ENCODE peak calls at places on chromosomes 11 and 22, in ten cellular contexts. T, A, R, O, Q, H, P, L, C and I are unnamed samples.

GRCh38 chr11:18397921-18398320 is 3.6 kb downstream of the LDHA start:
- DNase-seq in T (no peak), A (no peak), R (no peak), O (no peak), Q (no peak), H (no peak), P (no peak), L (no peak), C (no peak), I (no peak)

GRCh38 chr11:111765320-111765983 is 737 bp downstream of the PPP2R1B start:
- DNase-seq in T (no peak), A (no peak), R (no peak), O (peak), Q (no peak), H (no peak), P (no peak), L (no peak), C (peak), I (no peak)

GRCh38 chr11:118924591-118925585 is 838 bp downstream of the BCL9L start:
- DNase-seq in T (no peak), A (peak), R (no peak), O (peak), Q (peak), H (peak), P (no peak), L (no peak), C (peak), I (no peak)

GRCh38 chr11:75495749-75496641 is 29.7 kb downstream of the GDPD5 start:
- DNase-seq in T (no peak), A (no peak), R (no peak), O (no peak), Q (peak), H (no peak), P (no peak), L (no peak), C (no peak), I (no peak)

GRCh38 chr11:77609234-77609633 is 19.5 kb downstream of the AQP11 start:
- DNase-seq in T (no peak), A (no peak), R (no peak), O (no peak), Q (no peak), H (no peak), P (no peak), L (no peak), C (no peak), I (no peak)

GRCh38 chr11:131533164-131533563 is 162.7 kb downstream of the NTM start:
- DNase-seq in T (no peak), A (no peak), R (no peak), O (no peak), Q (no peak), H (no peak), P (no peak), L (no peak), C (no peak), I (no peak)

GRCh38 chr22:36871669-36872081 is 10.9 kb downstream of the NCF4 start:
- DNase-seq in T (no peak), A (no peak), R (no peak), O (no peak), Q (no peak), H (no peak), P (no peak), L (no peak), C (no peak), I (no peak)

GRCh38 chr11:78220218-78221157 is 31.8 kb downstream of the USP35 start:
- DNase-seq in T (no peak), A (no peak), R (no peak), O (no peak), Q (no peak), H (peak), P (no peak), L (no peak), C (no peak), I (no peak)

GRCh38 chr22:37161442-37161841 is 11.7 kb upstream of the IL2RB start:
- DNase-seq in T (no peak), A (peak), R (no peak), O (no peak), Q (no peak), H (no peak), P (no peak), L (no peak), C (no peak), I (no peak)

GRCh38 chr11:27485930-27486773 is 13.6 kb upstream of the LGR4 start:
- DNase-seq in T (no peak), A (peak), R (peak), O (peak), Q (no peak), H (no peak), P (no peak), L (peak), C (peak), I (peak)

GRCh38 chr22:36417281-36417686 is 29.5 kb upstream of the MYH9 start:
- DNase-seq in T (no peak), A (peak), R (no peak), O (peak), Q (no peak), H (no peak), P (no peak), L (no peak), C (no peak), I (no peak)

GRCh38 chr11:76048763-76049162 is 157.5 kb downstream of the WNT11 start:
- DNase-seq in T (no peak), A (peak), R (no peak), O (no peak), Q (peak), H (no peak), P (no peak), L (no peak), C (no peak), I (no peak)

GRCh38 chr11:123404626-123405025 is 25.4 kb upstream of the GRAMD1B start:
- DNase-seq in T (no peak), A (no peak), R (no peak), O (no peak), Q (no peak), H (no peak), P (no peak), L (no peak), C (no peak), I (no peak)

GRCh38 chr11:61685611-61685955 is 5.4 kb downstream of the DAGLA start:
- DNase-seq in T (no peak), A (no peak), R (no peak), O (no peak), Q (no peak), H (no peak), P (no peak), L (no peak), C (no peak), I (no peak)

GRCh38 chr22:49262167-49262566 is 565.5 kb downstream of the BRD1 start:
- DNase-seq in T (no peak), A (no peak), R (no peak), O (no peak), Q (no peak), H (peak), P (no peak), L (no peak), C (no peak), I (no peak)

GRCh38 chr22:40323681-40324083 is 22.6 kb upstream of the ADSL start:
- DNase-seq in T (no peak), A (no peak), R (no peak), O (peak), Q (no peak), H (no peak), P (no peak), L (no peak), C (no peak), I (peak)

GRCh38 chr11:45266693-45267451 is 19.3 kb downstream of the SYT13 start:
- DNase-seq in T (no peak), A (peak), R (no peak), O (no peak), Q (peak), H (no peak), P (no peak), L (no peak), C (no peak), I (no peak)

GRCh38 chr11:69422645-69423044 is 58.8 kb upstream of the LINC01488 start:
- DNase-seq in T (no peak), A (no peak), R (no peak), O (no peak), Q (no peak), H (no peak), P (no peak), L (no peak), C (no peak), I (no peak)

GRCh38 chr22:50695421-50696250 is 23.0 kb downstream of the SHANK3 start:
- DNase-seq in T (no peak), A (no peak), R (no peak), O (no peak), Q (peak), H (no peak), P (no peak), L (no peak), C (no peak), I (no peak)

GRCh38 chr11:2890466-2891241 is 5.1 kb upstream of the CDKN1C start:
- DNase-seq in T (no peak), A (no peak), R (no peak), O (peak), Q (no peak), H (no peak), P (no peak), L (no peak), C (peak), I (no peak)

GRCh38 chr11:67409261-67409666 is 5.4 kb downstream of the TBC1D10C start:
- DNase-seq in T (no peak), A (peak), R (no peak), O (no peak), Q (no peak), H (no peak), P (no peak), L (peak), C (no peak), I (no peak)

GRCh38 chr22:21042978-21043855 is 2.5 kb upstream of the LRRC74B start:
- DNase-seq in T (no peak), A (no peak), R (no peak), O (peak), Q (no peak), H (no peak), P (no peak), L (no peak), C (no peak), I (no peak)

GRCh38 chr22:41833369-41834004 is 582 bp downstream of the SREBF2 start:
- DNase-seq in T (no peak), A (peak), R (no peak), O (peak), Q (peak), H (peak), P (no peak), L (peak), C (peak), I (no peak)

GRCh38 chr11:62851807-62852522 is 12.6 kb upstream of the WDR74 start:
- DNase-seq in T (no peak), A (no peak), R (no peak), O (no peak), Q (no peak), H (no peak), P (no peak), L (no peak), C (no peak), I (no peak)